ENCODE peak calls at places on chromosomes 3 and 15, in seven cellular contexts. One of them, this sample, is unnamed.

GRCh38 chr3:48784426-48785120 is 63.1 kb downstream of the PRKAR2A start:
- DNase-seq in A549: no peak
- DNase-seq in GM23338: no peak
- DNase-seq in MM.1S: no peak
- DNase-seq in neural progenitor cell: no peak
- DNase-seq in fibroblast of lung: peak
- DNase-seq in astrocyte: peak
- DNase-seq in this sample: no peak

GRCh38 chr15:66774001-66774814 is 72.2 kb downstream of the SMAD6 start:
- DNase-seq in neural progenitor cell: peak
- DNase-seq in MM.1S: peak
- DNase-seq in A549: peak
- DNase-seq in astrocyte: peak
- DNase-seq in fibroblast of lung: peak
- DNase-seq in GM23338: peak
- DNase-seq in this sample: peak

GRCh38 chr15:77500986-77501385 is 80.3 kb downstream of the HMG20A start:
- DNase-seq in MM.1S: no peak
- DNase-seq in astrocyte: peak
- DNase-seq in fibroblast of lung: peak
- DNase-seq in GM23338: no peak
- DNase-seq in A549: no peak
- DNase-seq in neural progenitor cell: no peak
- DNase-seq in this sample: peak

GRCh38 chr3:122151480-122151879 is 32.0 kb upstream of the CASR start:
- DNase-seq in A549: no peak
- DNase-seq in neural progenitor cell: no peak
- DNase-seq in fibroblast of lung: no peak
- DNase-seq in MM.1S: no peak
- DNase-seq in astrocyte: no peak
- DNase-seq in GM23338: no peak
- DNase-seq in this sample: no peak

GRCh38 chr15:77069521-77070121 is 1.3 kb downstream of the TSPAN3 start:
- DNase-seq in MM.1S: no peak
- DNase-seq in fibroblast of lung: no peak
- DNase-seq in A549: no peak
- DNase-seq in GM23338: peak
- DNase-seq in neural progenitor cell: no peak
- DNase-seq in astrocyte: no peak
- DNase-seq in this sample: no peak

GRCh38 chr3:133512416-133513089 is 60.9 kb upstream of the CDV3 start:
- DNase-seq in GM23338: no peak
- DNase-seq in fibroblast of lung: no peak
- DNase-seq in A549: no peak
- DNase-seq in astrocyte: no peak
- DNase-seq in MM.1S: no peak
- DNase-seq in neural progenitor cell: no peak
- DNase-seq in this sample: no peak

GRCh38 chr3:4829031-4829394 is 150.2 kb upstream of the BHLHE40 start:
- DNase-seq in fibroblast of lung: peak
- DNase-seq in neural progenitor cell: no peak
- DNase-seq in MM.1S: no peak
- DNase-seq in A549: no peak
- DNase-seq in GM23338: no peak
- DNase-seq in astrocyte: peak
- DNase-seq in this sample: no peak

GRCh38 chr3:95343228-95343627 is 1280.4 kb downstream of the NSUN3 start:
- DNase-seq in A549: no peak
- DNase-seq in astrocyte: no peak
- DNase-seq in MM.1S: peak
- DNase-seq in neural progenitor cell: no peak
- DNase-seq in GM23338: no peak
- DNase-seq in fibroblast of lung: no peak
- DNase-seq in this sample: no peak

GRCh38 chr3:37155782-37156181 is 18.6 kb downstream of the LRRFIP2 start:
- DNase-seq in MM.1S: no peak
- DNase-seq in astrocyte: no peak
- DNase-seq in fibroblast of lung: no peak
- DNase-seq in neural progenitor cell: no peak
- DNase-seq in A549: no peak
- DNase-seq in GM23338: no peak
- DNase-seq in this sample: no peak

GRCh38 chr15:49472338-49472737 is 49.3 kb downstream of the FGF7 start:
- DNase-seq in MM.1S: no peak
- DNase-seq in astrocyte: no peak
- DNase-seq in fibroblast of lung: no peak
- DNase-seq in A549: no peak
- DNase-seq in GM23338: no peak
- DNase-seq in neural progenitor cell: no peak
- DNase-seq in this sample: no peak

GRCh38 chr3:196903740-196904139 is 36.0 kb downstream of the SENP5 start:
- DNase-seq in GM23338: no peak
- DNase-seq in neural progenitor cell: no peak
- DNase-seq in fibroblast of lung: no peak
- DNase-seq in MM.1S: no peak
- DNase-seq in astrocyte: no peak
- DNase-seq in A549: no peak
- DNase-seq in this sample: no peak

GRCh38 chr15:71256934-71257333 is 141.7 kb downstream of the THSD4 start:
- DNase-seq in MM.1S: no peak
- DNase-seq in A549: no peak
- DNase-seq in GM23338: peak
- DNase-seq in fibroblast of lung: no peak
- DNase-seq in neural progenitor cell: no peak
- DNase-seq in astrocyte: no peak
- DNase-seq in this sample: no peak
- TF ChIP-seq CTCF in MM.1S: no peak
- TF ChIP-seq CTCF in A549: no peak
- TF ChIP-seq CTCF in GM23338: peak
- TF ChIP-seq CTCF in fibroblast of lung: no peak
- TF ChIP-seq CTCF in neural progenitor cell: peak
- TF ChIP-seq CTCF in astrocyte: no peak
- TF ChIP-seq CTCF in this sample: no peak

DNA sequence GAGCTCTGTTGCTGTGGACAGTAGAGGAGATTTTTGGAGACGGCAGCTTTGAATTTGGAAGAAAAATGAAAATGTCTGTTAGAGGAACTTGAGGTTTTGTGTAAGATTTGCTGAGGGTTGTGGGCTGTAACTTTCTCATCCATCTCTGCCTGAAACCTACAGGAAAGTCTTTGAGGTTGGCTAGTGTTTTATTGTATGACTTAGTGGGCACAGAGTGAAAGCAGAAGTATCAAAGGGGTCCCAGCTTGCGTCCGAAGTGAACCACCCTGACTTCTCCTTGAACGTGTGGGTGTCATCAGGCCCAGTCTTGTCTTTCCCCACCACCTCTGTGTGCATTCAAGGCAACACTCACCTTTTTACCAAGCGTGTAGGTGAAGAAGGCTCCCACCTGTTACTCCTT is 682.1 kb upstream of the CFAP20DC start:
- DNase-seq in A549: no peak
- DNase-seq in neural progenitor cell: no peak
- DNase-seq in fibroblast of lung: no peak
- DNase-seq in astrocyte: no peak
- DNase-seq in MM.1S: no peak
- DNase-seq in GM23338: no peak
- DNase-seq in this sample: no peak
- H3K4me2 ChIP-seq in A549: no peak
- H3K4me2 ChIP-seq in neural progenitor cell: no peak
- H3K4me2 ChIP-seq in fibroblast of lung: no peak
- H3K4me2 ChIP-seq in astrocyte: no peak
- H3K4me2 ChIP-seq in MM.1S: no peak
- H3K4me2 ChIP-seq in GM23338: no peak
- H3K4me2 ChIP-seq in this sample: no peak

GRCh38 chr15:31366169-31366734 is 39.6 kb downstream of the KLF13 start:
- DNase-seq in A549: no peak
- DNase-seq in astrocyte: no peak
- DNase-seq in fibroblast of lung: no peak
- DNase-seq in GM23338: peak
- DNase-seq in MM.1S: no peak
- DNase-seq in neural progenitor cell: no peak
- DNase-seq in this sample: no peak
- TF ChIP-seq CTCF in A549: no peak
- TF ChIP-seq CTCF in astrocyte: no peak
- TF ChIP-seq CTCF in fibroblast of lung: no peak
- TF ChIP-seq CTCF in GM23338: no peak
- TF ChIP-seq CTCF in MM.1S: no peak
- TF ChIP-seq CTCF in neural progenitor cell: no peak
- TF ChIP-seq CTCF in this sample: no peak

GRCh38 chr3:178706411-178706810 is 170.2 kb downstream of the KCNMB2 start:
- DNase-seq in astrocyte: no peak
- DNase-seq in fibroblast of lung: no peak
- DNase-seq in neural progenitor cell: no peak
- DNase-seq in MM.1S: no peak
- DNase-seq in GM23338: no peak
- DNase-seq in A549: no peak
- DNase-seq in this sample: no peak

GRCh38 chr3:178699364-178699763 is 163.1 kb downstream of the KCNMB2 start:
- DNase-seq in fibroblast of lung: no peak
- DNase-seq in astrocyte: no peak
- DNase-seq in MM.1S: no peak
- DNase-seq in neural progenitor cell: no peak
- DNase-seq in A549: no peak
- DNase-seq in GM23338: no peak
- DNase-seq in this sample: no peak

GRCh38 chr3:178699810-178700209 is 163.6 kb downstream of the KCNMB2 start:
- DNase-seq in GM23338: no peak
- DNase-seq in A549: no peak
- DNase-seq in MM.1S: no peak
- DNase-seq in neural progenitor cell: no peak
- DNase-seq in astrocyte: peak
- DNase-seq in fibroblast of lung: peak
- DNase-seq in this sample: no peak

GRCh38 chr3:178705925-178706324 is 169.7 kb downstream of the KCNMB2 start:
- DNase-seq in MM.1S: peak
- DNase-seq in neural progenitor cell: no peak
- DNase-seq in astrocyte: peak
- DNase-seq in fibroblast of lung: peak
- DNase-seq in GM23338: peak
- DNase-seq in A549: no peak
- DNase-seq in this sample: peak

DNA sequence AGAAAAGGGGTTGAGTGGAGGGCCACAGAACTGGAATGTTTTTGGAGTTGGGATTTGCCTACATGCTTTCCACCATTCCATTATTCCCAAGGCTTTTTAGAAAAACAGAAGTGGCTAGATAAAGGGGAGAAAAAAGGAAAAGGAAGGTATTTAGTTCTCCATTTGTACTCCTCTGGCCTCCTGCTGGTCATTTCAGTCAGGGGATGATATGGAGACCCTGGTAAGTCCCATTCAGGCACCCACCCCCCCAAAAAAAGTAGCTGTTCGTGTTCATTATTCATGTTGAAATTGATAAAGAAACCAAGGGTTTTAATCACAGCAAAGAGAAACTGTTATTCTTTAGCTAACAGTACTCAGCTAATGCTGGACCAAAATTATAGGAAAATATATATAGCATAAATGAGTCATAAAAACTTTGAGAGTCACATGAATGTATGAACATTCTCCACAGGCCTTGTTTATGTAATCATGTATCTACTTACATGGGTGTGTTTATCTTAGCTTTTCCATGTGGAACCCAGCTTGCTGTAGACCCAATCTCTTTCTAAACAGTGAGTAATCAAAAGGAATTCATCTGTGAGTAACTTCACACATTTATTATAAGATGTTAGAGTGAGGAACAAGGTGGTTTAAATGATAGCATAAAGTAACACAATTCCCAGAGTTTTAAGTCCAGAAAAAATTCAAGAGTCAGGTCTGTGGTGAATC is 167.2 kb downstream of the KCNMB2 start:
- DNase-seq in fibroblast of lung: peak
- DNase-seq in astrocyte: peak
- DNase-seq in GM23338: no peak
- DNase-seq in MM.1S: no peak
- DNase-seq in A549: no peak
- DNase-seq in neural progenitor cell: no peak
- DNase-seq in this sample: no peak
- H3K4me2 ChIP-seq in fibroblast of lung: peak
- H3K4me2 ChIP-seq in astrocyte: peak
- H3K4me2 ChIP-seq in GM23338: no peak
- H3K4me2 ChIP-seq in MM.1S: no peak
- H3K4me2 ChIP-seq in A549: no peak
- H3K4me2 ChIP-seq in neural progenitor cell: no peak
- H3K4me2 ChIP-seq in this sample: no peak

GRCh38 chr3:140360332-140360731 is 317.5 kb upstream of the TRIM42 start:
- DNase-seq in fibroblast of lung: no peak
- DNase-seq in A549: no peak
- DNase-seq in astrocyte: no peak
- DNase-seq in MM.1S: no peak
- DNase-seq in GM23338: no peak
- DNase-seq in neural progenitor cell: peak
- DNase-seq in this sample: no peak
- TF ChIP-seq CTCF in fibroblast of lung: no peak
- TF ChIP-seq CTCF in A549: no peak
- TF ChIP-seq CTCF in astrocyte: no peak
- TF ChIP-seq CTCF in MM.1S: no peak
- TF ChIP-seq CTCF in GM23338: no peak
- TF ChIP-seq CTCF in neural progenitor cell: peak
- TF ChIP-seq CTCF in this sample: no peak

GRCh38 chr3:192915724-192916123 is 1.9 kb downstream of the MB21D2 start:
- DNase-seq in neural progenitor cell: peak
- DNase-seq in fibroblast of lung: peak
- DNase-seq in MM.1S: no peak
- DNase-seq in GM23338: no peak
- DNase-seq in A549: no peak
- DNase-seq in astrocyte: peak
- DNase-seq in this sample: no peak

GRCh38 chr3:192914873-192915272 is 2.8 kb downstream of the MB21D2 start:
- DNase-seq in astrocyte: no peak
- DNase-seq in fibroblast of lung: no peak
- DNase-seq in A549: no peak
- DNase-seq in neural progenitor cell: no peak
- DNase-seq in MM.1S: no peak
- DNase-seq in GM23338: no peak
- DNase-seq in this sample: no peak

GRCh38 chr3:192915306-192915705 is 2.4 kb downstream of the MB21D2 start:
- DNase-seq in astrocyte: peak
- DNase-seq in A549: no peak
- DNase-seq in neural progenitor cell: peak
- DNase-seq in MM.1S: peak
- DNase-seq in GM23338: peak
- DNase-seq in fibroblast of lung: peak
- DNase-seq in this sample: peak

GRCh38 chr3:192911293-192911692 is 6.4 kb downstream of the MB21D2 start:
- DNase-seq in A549: no peak
- DNase-seq in fibroblast of lung: no peak
- DNase-seq in MM.1S: no peak
- DNase-seq in GM23338: no peak
- DNase-seq in astrocyte: no peak
- DNase-seq in neural progenitor cell: no peak
- DNase-seq in this sample: no peak

DNA sequence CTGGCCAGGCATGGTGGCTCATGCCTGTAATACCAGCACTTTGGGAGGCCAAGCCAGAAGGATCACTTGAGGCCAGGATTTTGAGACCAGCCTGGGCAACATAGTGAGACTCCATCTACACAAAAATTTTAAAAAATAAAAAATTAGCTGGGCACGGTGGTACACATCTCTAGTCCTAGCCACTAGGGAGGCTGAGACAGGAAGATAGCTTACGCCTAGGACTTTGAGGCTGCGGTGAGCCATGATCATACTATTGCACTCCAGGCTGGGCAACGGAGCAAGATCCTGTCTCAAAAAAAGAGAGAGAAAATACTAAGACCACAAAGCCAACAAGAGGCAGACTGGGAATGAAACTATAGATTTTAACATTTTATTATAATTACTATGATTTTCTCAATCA is 4.1 kb downstream of the MB21D2 start:
- DNase-seq in GM23338: no peak
- DNase-seq in astrocyte: no peak
- DNase-seq in MM.1S: no peak
- DNase-seq in neural progenitor cell: no peak
- DNase-seq in A549: no peak
- DNase-seq in fibroblast of lung: no peak
- DNase-seq in this sample: no peak
- H3K4me2 ChIP-seq in GM23338: no peak
- H3K4me2 ChIP-seq in astrocyte: no peak
- H3K4me2 ChIP-seq in MM.1S: no peak
- H3K4me2 ChIP-seq in neural progenitor cell: no peak
- H3K4me2 ChIP-seq in A549: no peak
- H3K4me2 ChIP-seq in fibroblast of lung: no peak
- H3K4me2 ChIP-seq in this sample: no peak

This sample was measured in PC-9.